ENCODE peak calls at places on chromosomes 3 and 15, in five cellular contexts. F is posterior cingulate gyrus; K is K562; H is activated CD8-positive, alpha-beta memory T cell treated with anti-CD3 and anti-CD28 coated beads, Interleukin-2, amount 10 ng/mL, durations not matched to agents 7 days and 5 days; X is fibroblast of lung. Y is an unnamed sample.

GRCh38 chr3:152961323-152961722 is 126.4 kb downstream of the P2RY1 start:
- DNase-seq in H (no peak), F (no peak), X (peak), K (peak), Y (no peak)

GRCh38 chr15:66053991-66054390 is 184.7 kb downstream of the RAB11A start:
- DNase-seq in X (no peak), K (no peak), H (no peak), F (peak), Y (no peak)

GRCh38 chr3:188468672-188469071 is 314.7 kb downstream of the LPP start:
- DNase-seq in F (no peak), K (no peak), H (no peak), X (no peak), Y (no peak)

GRCh38 chr3:62332771-62333381 is 40.5 kb downstream of the FEZF2 start:
- DNase-seq in H (no peak), K (no peak), X (peak), F (no peak), Y (peak)

GRCh38 chr3:82999777-83000176 is 1238.3 kb upstream of the GBE1 start:
- DNase-seq in X (no peak), H (no peak), F (no peak), K (no peak), Y (no peak)

GRCh38 chr3:98612587-98612986 is 19.2 kb upstream of the CPOX start:
- DNase-seq in X (no peak), K (no peak), H (no peak), F (no peak), Y (no peak)

GRCh38 chr3:13495921-13496723 is 16.0 kb downstream of the HDAC11 start:
- DNase-seq in H (peak), K (peak), F (peak), X (peak), Y (peak)

GRCh38 chr3:168024537-168024941 is 71.2 kb downstream of the GOLIM4 start:
- DNase-seq in X (peak), K (no peak), H (peak), F (no peak), Y (peak)

GRCh38 chr15:48144889-48145288 is 24.1 kb downstream of the SLC24A5 start:
- DNase-seq in F (no peak), K (no peak), H (no peak), X (peak), Y (no peak)

GRCh38 chr3:45554001-45554691 is 40.4 kb upstream of the LIMD1 start:
- DNase-seq in H (no peak), K (peak), F (no peak), X (peak), Y (no peak)

GRCh38 chr3:193372783-193373182 is 5.8 kb downstream of the ATP13A5 start:
- DNase-seq in X (no peak), F (no peak), H (no peak), K (no peak), Y (no peak)

GRCh38 chr3:30689202-30689641 is 82.8 kb downstream of the TGFBR2 start:
- DNase-seq in H (no peak), K (no peak), F (no peak), X (peak), Y (no peak)

GRCh38 chr3:195774917-195775316 is 36.8 kb downstream of the MUC4 start:
- DNase-seq in H (no peak), X (peak), K (peak), F (peak), Y (no peak)

GRCh38 chr3:143121240-143122088 is 1.9 kb downstream of the CHST2 start:
- DNase-seq in K (no peak), H (peak), X (peak), F (peak), Y (no peak)

GRCh38 chr15:70672081-70672480 is 91.3 kb downstream of the UACA start:
- DNase-seq in F (no peak), K (no peak), X (no peak), H (no peak), Y (no peak)

GRCh38 chr3:45635475-45636256 is 41.1 kb downstream of the LIMD1 start:
- DNase-seq in H (no peak), X (peak), F (no peak), K (no peak), Y (no peak)

Y was measured in cerebellum.